ENCODE peak calls at places on chromosomes 1 and 21, in ten cellular contexts. G is HEK293T; X is suprapubic skin; Z is OCI-LY7; D is astrocyte of the cerebellum; I is globus pallidus; J is mucosa of descending colon; A is CD8-positive, alpha-beta T cell; U is skeletal muscle cell; W is EL. V is an unnamed sample.

GRCh38 chr21:25934771-25935224 is 200.0 kb downstream of the GABPA start:
- DNase-seq in G (no peak), X (peak; percentile 85), Z (no peak), D (peak; percentile 88), I (no peak), J (no peak), A (no peak), U (peak; percentile 83), W (peak; percentile 93), V (peak; percentile 39)

GRCh38 chr1:110380667-110381283 is 10.1 kb downstream of the SLC16A4 start:
- DNase-seq in G (no peak), X (no peak), Z (peak; percentile 40), D (no peak), I (no peak), J (no peak), A (no peak), U (peak; percentile 91), W (no peak), V (no peak)

GRCh38 chr21:33976082-33976979 is 60.7 kb upstream of the ATP5PO start:
- DNase-seq in G (no peak), X (no peak), Z (peak; percentile 65), D (peak; percentile 93), I (peak; percentile 28), J (no peak), A (peak; percentile 43), U (peak; percentile 96), W (peak; percentile 98), V (peak; percentile 58)

GRCh38 chr21:8989883-8990325 is 1531.5 kb upstream of the TPTE start:
- DNase-seq in G (peak; percentile 39), X (no peak), Z (no peak), D (no peak), I (no peak), J (no peak), A (no peak), U (no peak), W (no peak), V (no peak)

GRCh38 chr1:28248273-28249012 is 10.9 kb upstream of the SESN2 start:
- DNase-seq in G (peak; percentile 82), X (peak; percentile 86), Z (peak; percentile 88), D (peak; percentile 57), I (peak; percentile 79), J (peak; percentile 85), A (peak; percentile 72), U (peak; percentile 51), W (peak; percentile 84), V (peak; percentile 77)

GRCh38 chr21:37565530-37566223 is 199.1 kb downstream of the DYRK1A start:
- DNase-seq in G (no peak), X (no peak), Z (no peak), D (no peak), I (peak; percentile 56), J (no peak), A (no peak), U (no peak), W (peak; percentile 52), V (no peak)

GRCh38 chr1:22414244-22414751 is 37.4 kb upstream of the ZBTB40 start:
- DNase-seq in G (no peak), X (no peak), Z (no peak), D (no peak), I (no peak), J (no peak), A (no peak), U (no peak), W (no peak), V (no peak)

GRCh38 chr1:170729608-170730378 is 65.9 kb downstream of the PRRX1 start:
- DNase-seq in G (no peak), X (no peak), Z (no peak), D (no peak), I (no peak), J (no peak), A (no peak), U (peak; percentile 58), W (no peak), V (no peak)

GRCh38 chr1:206774096-206774495 is 1.8 kb upstream of the IL10 start:
- DNase-seq in G (no peak), X (no peak), Z (no peak), D (no peak), I (no peak), J (no peak), A (no peak), U (no peak), W (no peak), V (no peak)

GRCh38 chr1:58779837-58780585 is 3.8 kb downstream of the JUN start:
- DNase-seq in G (peak; percentile 34), X (peak; percentile 76), Z (no peak), D (no peak), I (peak; percentile 13), J (peak; percentile 45), A (no peak), U (no peak), W (peak; percentile 77), V (no peak)

GRCh38 chr1:70896224-70896623 is 151.4 kb downstream of the PTGER3 start:
- DNase-seq in G (no peak), X (no peak), Z (peak; percentile 5), D (no peak), I (no peak), J (no peak), A (no peak), U (no peak), W (peak; percentile 16), V (no peak)

GRCh38 chr1:110687244-110687643 is 12.5 kb upstream of the KCNA3 start:
- DNase-seq in G (no peak), X (no peak), Z (no peak), D (no peak), I (no peak), J (no peak), A (no peak), U (no peak), W (peak; percentile 32), V (no peak)

GRCh38 chr1:25040122-25040685 is 110.1 kb upstream of the RUNX3 start:
- DNase-seq in G (no peak), X (no peak), Z (no peak), D (no peak), I (no peak), J (no peak), A (no peak), U (no peak), W (no peak), V (no peak)

GRCh38 chr1:111598534-111598933 is 21.1 kb upstream of the RAP1A start:
- DNase-seq in G (no peak), X (no peak), Z (no peak), D (no peak), I (no peak), J (no peak), A (peak; percentile 14), U (no peak), W (no peak), V (peak; percentile 52)

GRCh38 chr1:84379128-84379527 is 19.2 kb upstream of the DNASE2B start:
- DNase-seq in G (no peak), X (no peak), Z (no peak), D (peak; percentile 57), I (no peak), J (no peak), A (no peak), U (peak; percentile 62), W (peak; percentile 79), V (no peak)

GRCh38 chr1:158793604-158794003 is 12.6 kb upstream of the OR6N2 start:
- DNase-seq in G (no peak), X (no peak), Z (peak; percentile 30), D (no peak), I (no peak), J (no peak), A (peak; percentile 7), U (no peak), W (no peak), V (no peak)

GRCh38 chr1:59831529-59831928 is 16.8 kb downstream of the HOOK1 start:
- DNase-seq in G (peak; percentile 54), X (no peak), Z (no peak), D (no peak), I (no peak), J (no peak), A (no peak), U (no peak), W (peak; percentile 8), V (no peak)

GRCh38 chr1:22373252-22373651 is 78.4 kb upstream of the ZBTB40 start:
- DNase-seq in G (no peak), X (no peak), Z (no peak), D (no peak), I (no peak), J (no peak), A (no peak), U (no peak), W (no peak), V (no peak)

GRCh38 chr1:32421775-32422174 is 27.5 kb upstream of the BSDC1 start:
- DNase-seq in G (no peak), X (no peak), Z (no peak), D (no peak), I (no peak), J (no peak), A (no peak), U (no peak), W (no peak), V (no peak)

GRCh38 chr1:117371436-117372151 is 4.3 kb downstream of the MAN1A2 start:
- DNase-seq in G (no peak), X (no peak), Z (no peak), D (no peak), I (no peak), J (no peak), A (no peak), U (peak; percentile 13), W (peak; percentile 57), V (no peak)

GRCh38 chr1:37498872-37499617 is 15.5 kb downstream of the MEAF6 start:
- DNase-seq in G (no peak), X (no peak), Z (no peak), D (peak; percentile 41), I (peak; percentile 52), J (no peak), A (no peak), U (no peak), W (peak; percentile 84), V (no peak)

GRCh38 chr1:45304311-45305081 is 22.2 kb upstream of the HPDL start:
- DNase-seq in G (no peak), X (peak; percentile 72), Z (peak; percentile 52), D (no peak), I (no peak), J (peak; percentile 67), A (no peak), U (no peak), W (no peak), V (no peak)

GRCh38 chr1:246372502-246372901 is 134.6 kb downstream of the SMYD3 start:
- DNase-seq in G (no peak), X (no peak), Z (no peak), D (no peak), I (no peak), J (no peak), A (no peak), U (no peak), W (no peak), V (no peak)

GRCh38 chr1:198903203-198903602 is 264.4 kb downstream of the PTPRC start:
- DNase-seq in G (peak; percentile 16), X (no peak), Z (no peak), D (no peak), I (peak; percentile 87), J (no peak), A (no peak), U (no peak), W (no peak), V (no peak)

GRCh38 chr1:55428236-55428635 is 213.1 kb upstream of the USP24 start:
- DNase-seq in G (no peak), X (no peak), Z (no peak), D (no peak), I (no peak), J (no peak), A (no peak), U (no peak), W (no peak), V (no peak)

GRCh38 chr1:29861446-29861845 is 625.1 kb downstream of the PTPRU start:
- DNase-seq in G (no peak), X (no peak), Z (no peak), D (no peak), I (no peak), J (no peak), A (no peak), U (no peak), W (no peak), V (no peak)

GRCh38 chr1:209641216-209642181 is 10.7 kb downstream of the LAMB3 start:
- DNase-seq in G (no peak), X (peak; percentile 67), Z (no peak), D (no peak), I (peak; percentile 93), J (peak; percentile 64), A (no peak), U (no peak), W (no peak), V (no peak)

GRCh38 chr1:3068400-3069361 is at the start of gene PRDM16:
- DNase-seq in G (peak; percentile 67), X (peak; percentile 54), Z (no peak), D (peak; percentile 15), I (no peak), J (no peak), A (no peak), U (no peak), W (peak; percentile 38), V (no peak)

V was measured in T-helper 2 cell treated with Interferon-gamma antibody and Interleukin-4, amounts not matched to agents 5 μg/mL and 100 μg/mL, for 36 hours.